ENCODE peak calls at places on chromosomes 6 and 20, in four cellular contexts. Q is HepG2, K is GM12878, W is K562. J is an unnamed sample.

GRCh38 chr20:20498081-20498861 is 130.4 kb downstream of the INSM1 start:
- DNase-seq in Q (no peak), K (no peak), W (no peak), J (no peak)

GRCh38 chr20:1815502-1816085 is 79.6 kb upstream of the SIRPA start:
- DNase-seq in Q (no peak), K (no peak), W (no peak), J (no peak)

GRCh38 chr20:6038256-6038655 is 15.6 kb downstream of the LRRN4 start:
- DNase-seq in Q (no peak), K (no peak), W (no peak), J (no peak)

GRCh38 chr20:57197352-57198198 is 68.9 kb downstream of the BMP7 start:
- DNase-seq in Q (no peak), K (no peak), W (no peak), J (no peak)

GRCh38 chr6:169641461-169642085 is 60.3 kb downstream of the WDR27 start:
- DNase-seq in Q (no peak), K (no peak), W (no peak), J (no peak)

GRCh38 chr6:125924697-125925358 is 31.7 kb upstream of the HINT3 start:
- DNase-seq in Q (no peak), K (no peak), W (no peak), J (no peak)

GRCh38 chr6:155894758-155895157 is 439.1 kb upstream of the NOX3 start:
- DNase-seq in Q (no peak), K (no peak), W (no peak), J (no peak)

GRCh38 chr20:63696311-63696627 is 183 bp upstream of the TNFRSF6B start:
- DNase-seq in Q (no peak), K (no peak), W (no peak), J (no peak)

GRCh38 chr6:39432311-39433025 is 110.0 kb upstream of the KCNK16 start:
- DNase-seq in Q (no peak), K (no peak), W (no peak), J (no peak)

GRCh38 chr20:33474963-33475362 is 14.9 kb upstream of the CBFA2T2 start:
- DNase-seq in Q (no peak), K (no peak), W (no peak), J (no peak)

GRCh38 chr20:33480071-33480470 is 9.8 kb upstream of the CBFA2T2 start:
- DNase-seq in Q (no peak), K (no peak), W (no peak), J (no peak)

GRCh38 chr20:33475381-33476160 is 14.3 kb upstream of the CBFA2T2 start:
- DNase-seq in Q (no peak), K (no peak), W (no peak), J (no peak)

GRCh38 chr20:33474097-33474846 is 15.6 kb upstream of the CBFA2T2 start:
- DNase-seq in Q (peak), K (no peak), W (no peak), J (no peak)

DNA sequence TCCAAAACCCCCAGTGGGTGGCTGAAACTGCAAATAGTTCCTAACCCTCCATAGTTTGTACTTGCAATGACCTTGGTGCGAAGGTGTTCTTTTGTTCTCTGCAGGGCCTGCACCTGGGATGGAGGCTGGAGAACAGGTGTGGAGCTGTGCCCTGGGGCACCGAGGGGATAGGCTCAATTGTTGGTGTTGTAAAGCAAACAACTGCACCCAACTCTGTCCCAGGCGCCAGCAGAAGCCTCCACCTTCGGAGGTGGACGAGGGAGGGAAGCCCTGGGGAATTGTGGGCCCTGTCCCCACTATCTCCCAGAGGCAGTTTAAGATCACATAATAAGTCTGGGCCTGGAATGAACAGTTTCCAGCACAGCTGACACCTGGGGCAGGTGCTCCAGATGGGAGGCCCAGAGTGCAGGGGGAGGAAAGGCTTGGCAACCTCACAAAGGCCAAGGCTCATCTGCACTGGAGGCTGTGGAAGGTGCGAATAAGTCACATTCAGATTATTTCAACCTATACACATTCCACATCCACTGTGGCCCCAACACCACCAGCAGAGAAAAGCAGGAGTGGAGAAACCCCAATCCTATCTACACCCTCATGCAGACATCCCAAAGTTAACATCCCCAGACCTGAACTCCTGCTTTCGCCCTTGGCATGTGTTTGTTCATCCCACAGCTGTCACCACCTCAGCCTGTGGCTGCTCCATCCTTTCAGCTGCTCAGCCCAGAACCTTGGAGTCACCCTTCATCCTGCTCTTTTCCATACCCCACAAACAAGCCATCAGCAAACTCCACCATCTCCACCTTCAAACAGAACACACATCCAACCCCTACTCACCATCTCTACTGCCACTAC is 12.3 kb upstream of the CBFA2T2 start:
- DNase-seq in Q (no peak), K (no peak), W (no peak), J (no peak)
- TF ChIP-seq FOXK2 in Q (no peak), K (no peak), W (no peak), J (no peak)

DNA sequence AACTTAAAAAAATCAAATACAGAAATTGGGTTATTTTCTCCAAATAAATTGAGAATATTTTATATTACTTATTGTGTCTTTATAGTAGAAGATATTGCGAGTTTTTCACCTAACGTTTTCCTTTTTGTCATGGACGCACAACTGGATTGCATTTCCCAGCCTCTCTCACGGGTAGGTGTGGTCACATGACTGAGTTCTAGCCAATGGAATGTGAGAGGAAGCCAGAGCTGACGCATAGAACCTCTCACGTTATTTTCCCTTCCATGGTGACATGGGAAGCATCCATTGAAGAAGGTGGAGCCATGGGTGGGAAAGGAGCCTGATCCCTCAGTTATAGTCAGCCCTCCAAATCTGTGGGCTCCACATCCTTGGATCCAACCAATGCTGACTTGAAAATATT is 155.9 kb upstream of the UST start:
- DNase-seq in Q (no peak), K (no peak), W (peak), J (no peak)
- TF ChIP-seq FOXM1 in Q (no peak), K (no peak), W (no peak), J (no peak)

GRCh38 chr6:145891126-145891525 is 73.0 kb downstream of the SHPRH start:
- DNase-seq in Q (peak), K (no peak), W (no peak), J (no peak)
- TF ChIP-seq SP1 in Q (no peak), K (no peak), W (no peak), J (no peak)

GRCh38 chr6:32622545-32623401 is 14.4 kb upstream of the HLA-DQA1 start:
- DNase-seq in Q (peak), K (peak), W (no peak), J (peak)
- TF ChIP-seq FOXK2 in Q (no peak), K (no peak), W (no peak), J (no peak)

DNA sequence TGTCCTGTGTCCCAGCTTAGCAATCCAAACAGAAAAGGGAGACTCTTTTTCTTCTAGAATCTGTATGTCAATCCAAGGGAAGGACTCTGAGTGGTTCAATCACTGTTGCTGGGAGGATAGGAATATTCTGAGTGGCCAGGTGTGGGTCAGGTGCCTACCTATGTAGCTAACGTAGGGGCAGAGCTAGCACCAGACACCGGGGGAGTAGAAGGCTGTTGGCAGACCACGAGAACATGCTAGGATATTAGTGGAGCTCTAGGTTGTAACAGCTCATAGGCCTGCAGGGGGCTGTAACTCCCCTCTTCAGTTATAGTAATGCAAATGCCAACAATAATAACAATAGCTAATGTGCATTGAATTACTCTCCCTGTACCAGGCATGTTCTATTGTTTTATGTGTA is 39.8 kb upstream of the EPB41L1 start:
- DNase-seq in Q (no peak), K (no peak), W (no peak), J (no peak)
- TF ChIP-seq FOXM1 in Q (no peak), K (no peak), W (no peak), J (no peak)

GRCh38 chr6:17099401-17100059 is 2.3 kb upstream of the STMND1 start:
- DNase-seq in Q (no peak), K (no peak), W (no peak), J (no peak)

GRCh38 chr6:17096076-17096475 is 5.8 kb upstream of the STMND1 start:
- DNase-seq in Q (peak), K (no peak), W (no peak), J (no peak)

GRCh38 chr6:17098007-17098406 is 3.8 kb upstream of the STMND1 start:
- DNase-seq in Q (no peak), K (no peak), W (no peak), J (no peak)

GRCh38 chr6:17096657-17097056 is 5.2 kb upstream of the STMND1 start:
- DNase-seq in Q (peak), K (no peak), W (no peak), J (no peak)

GRCh38 chr6:17098538-17098937 is 3.3 kb upstream of the STMND1 start:
- DNase-seq in Q (no peak), K (no peak), W (no peak), J (no peak)
- TF ChIP-seq SP1 in Q (no peak), K (no peak), W (no peak), J (no peak)

J was measured in HEK293T.